ENCODE peak calls at places on chromosomes 7 and 10, in six cellular contexts. One of them, this sample, is unnamed.

GRCh38 chr10:110387983-110388681 is 83.4 kb upstream of the SMNDC1 start:
- DNase-seq in right lobe of liver: no peak
- DNase-seq in HFF-Myc: peak
- DNase-seq in CD8-positive, alpha-beta T cell: no peak
- DNase-seq in fibroblast of mammary gland: peak
- DNase-seq in AG04449: no peak
- DNase-seq in this sample: no peak

GRCh38 chr10:86872757-86873156 is 84.7 kb downstream of the MMRN2 start:
- DNase-seq in CD8-positive, alpha-beta T cell: no peak
- DNase-seq in fibroblast of mammary gland: peak
- DNase-seq in AG04449: no peak
- DNase-seq in right lobe of liver: no peak
- DNase-seq in HFF-Myc: no peak
- DNase-seq in this sample: peak

GRCh38 chr10:84375011-84375410 is 46.6 kb downstream of the CCSER2 start:
- DNase-seq in fibroblast of mammary gland: peak
- DNase-seq in AG04449: peak
- DNase-seq in right lobe of liver: no peak
- DNase-seq in CD8-positive, alpha-beta T cell: peak
- DNase-seq in HFF-Myc: peak
- DNase-seq in this sample: peak

GRCh38 chr7:114141415-114141814 is 222.6 kb upstream of the PPP1R3A start:
- DNase-seq in HFF-Myc: peak
- DNase-seq in fibroblast of mammary gland: peak
- DNase-seq in AG04449: no peak
- DNase-seq in CD8-positive, alpha-beta T cell: no peak
- DNase-seq in right lobe of liver: no peak
- DNase-seq in this sample: no peak

GRCh38 chr7:116232920-116233319 is 22.6 kb downstream of the TES start:
- DNase-seq in AG04449: no peak
- DNase-seq in fibroblast of mammary gland: peak
- DNase-seq in CD8-positive, alpha-beta T cell: no peak
- DNase-seq in HFF-Myc: no peak
- DNase-seq in right lobe of liver: no peak
- DNase-seq in this sample: no peak

GRCh38 chr7:8564296-8564695 is 130.9 kb downstream of the NXPH1 start:
- DNase-seq in fibroblast of mammary gland: no peak
- DNase-seq in CD8-positive, alpha-beta T cell: no peak
- DNase-seq in AG04449: no peak
- DNase-seq in HFF-Myc: no peak
- DNase-seq in right lobe of liver: no peak
- DNase-seq in this sample: no peak

GRCh38 chr10:43286076-43286805 is 19.4 kb upstream of the RASGEF1A start:
- DNase-seq in CD8-positive, alpha-beta T cell: no peak
- DNase-seq in fibroblast of mammary gland: no peak
- DNase-seq in right lobe of liver: no peak
- DNase-seq in AG04449: no peak
- DNase-seq in HFF-Myc: no peak
- DNase-seq in this sample: no peak

GRCh38 chr10:79274279-79275104 is 72.8 kb upstream of the PPIF start:
- DNase-seq in fibroblast of mammary gland: peak
- DNase-seq in AG04449: no peak
- DNase-seq in CD8-positive, alpha-beta T cell: no peak
- DNase-seq in right lobe of liver: no peak
- DNase-seq in HFF-Myc: no peak
- DNase-seq in this sample: peak

GRCh38 chr7:80876894-80877414 is 41.9 kb downstream of the SEMA3C start:
- DNase-seq in fibroblast of mammary gland: peak
- DNase-seq in right lobe of liver: no peak
- DNase-seq in AG04449: no peak
- DNase-seq in CD8-positive, alpha-beta T cell: no peak
- DNase-seq in HFF-Myc: no peak
- DNase-seq in this sample: peak

GRCh38 chr10:119135517-119135890 is 30.0 kb downstream of the SFXN4 start:
- DNase-seq in CD8-positive, alpha-beta T cell: no peak
- DNase-seq in right lobe of liver: no peak
- DNase-seq in fibroblast of mammary gland: peak
- DNase-seq in AG04449: no peak
- DNase-seq in HFF-Myc: no peak
- DNase-seq in this sample: peak

GRCh38 chr10:11434323-11434722 is 177.1 kb downstream of the USP6NL start:
- DNase-seq in HFF-Myc: no peak
- DNase-seq in fibroblast of mammary gland: no peak
- DNase-seq in right lobe of liver: no peak
- DNase-seq in AG04449: no peak
- DNase-seq in CD8-positive, alpha-beta T cell: no peak
- DNase-seq in this sample: no peak

GRCh38 chr10:84541289-84541637 is 212.9 kb downstream of the CCSER2 start:
- DNase-seq in fibroblast of mammary gland: no peak
- DNase-seq in AG04449: no peak
- DNase-seq in HFF-Myc: no peak
- DNase-seq in right lobe of liver: no peak
- DNase-seq in CD8-positive, alpha-beta T cell: no peak
- DNase-seq in this sample: no peak

GRCh38 chr10:125035136-125035535 is 93.2 kb downstream of the ZRANB1 start:
- DNase-seq in CD8-positive, alpha-beta T cell: no peak
- DNase-seq in right lobe of liver: no peak
- DNase-seq in fibroblast of mammary gland: peak
- DNase-seq in HFF-Myc: peak
- DNase-seq in AG04449: peak
- DNase-seq in this sample: peak

GRCh38 chr10:120490288-120490687 is 33.3 kb downstream of the PLPP4 start:
- DNase-seq in right lobe of liver: no peak
- DNase-seq in fibroblast of mammary gland: no peak
- DNase-seq in AG04449: no peak
- DNase-seq in HFF-Myc: no peak
- DNase-seq in CD8-positive, alpha-beta T cell: no peak
- DNase-seq in this sample: no peak

GRCh38 chr10:120493411-120494312 is 36.6 kb downstream of the PLPP4 start:
- DNase-seq in fibroblast of mammary gland: no peak
- DNase-seq in right lobe of liver: no peak
- DNase-seq in CD8-positive, alpha-beta T cell: no peak
- DNase-seq in AG04449: no peak
- DNase-seq in HFF-Myc: no peak
- DNase-seq in this sample: no peak

GRCh38 chr10:120492366-120492765 is 35.3 kb downstream of the PLPP4 start:
- DNase-seq in right lobe of liver: no peak
- DNase-seq in fibroblast of mammary gland: no peak
- DNase-seq in HFF-Myc: no peak
- DNase-seq in CD8-positive, alpha-beta T cell: no peak
- DNase-seq in AG04449: no peak
- DNase-seq in this sample: peak

GRCh38 chr10:120494313-120494710 is 37.3 kb downstream of the PLPP4 start:
- DNase-seq in HFF-Myc: no peak
- DNase-seq in CD8-positive, alpha-beta T cell: no peak
- DNase-seq in fibroblast of mammary gland: no peak
- DNase-seq in AG04449: no peak
- DNase-seq in right lobe of liver: no peak
- DNase-seq in this sample: no peak

GRCh38 chr10:120495226-120495625 is 38.2 kb downstream of the PLPP4 start:
- DNase-seq in HFF-Myc: no peak
- DNase-seq in CD8-positive, alpha-beta T cell: no peak
- DNase-seq in fibroblast of mammary gland: no peak
- DNase-seq in AG04449: no peak
- DNase-seq in right lobe of liver: no peak
- DNase-seq in this sample: peak
- TF ChIP-seq CTCF in HFF-Myc: no peak
- TF ChIP-seq CTCF in CD8-positive, alpha-beta T cell: no peak
- TF ChIP-seq CTCF in fibroblast of mammary gland: no peak
- TF ChIP-seq CTCF in AG04449: no peak
- TF ChIP-seq CTCF in right lobe of liver: no peak
- TF ChIP-seq CTCF in this sample: no peak

GRCh38 chr7:50300336-50300735 is 4.2 kb upstream of the IKZF1 start:
- DNase-seq in HFF-Myc: no peak
- DNase-seq in AG04449: no peak
- DNase-seq in fibroblast of mammary gland: no peak
- DNase-seq in right lobe of liver: no peak
- DNase-seq in CD8-positive, alpha-beta T cell: no peak
- DNase-seq in this sample: no peak
- H3K4me3 ChIP-seq in HFF-Myc: no peak
- H3K4me3 ChIP-seq in AG04449: no peak
- H3K4me3 ChIP-seq in fibroblast of mammary gland: no peak
- H3K4me3 ChIP-seq in right lobe of liver: no peak
- H3K4me3 ChIP-seq in CD8-positive, alpha-beta T cell: no peak
- H3K4me3 ChIP-seq in this sample: no peak

GRCh38 chr10:69855346-69856163 is 53.8 kb downstream of the COL13A1 start:
- DNase-seq in HFF-Myc: no peak
- DNase-seq in CD8-positive, alpha-beta T cell: no peak
- DNase-seq in AG04449: no peak
- DNase-seq in right lobe of liver: no peak
- DNase-seq in fibroblast of mammary gland: no peak
- DNase-seq in this sample: no peak

GRCh38 chr10:69860290-69860689 is 58.6 kb downstream of the COL13A1 start:
- DNase-seq in CD8-positive, alpha-beta T cell: no peak
- DNase-seq in HFF-Myc: no peak
- DNase-seq in AG04449: no peak
- DNase-seq in fibroblast of mammary gland: no peak
- DNase-seq in right lobe of liver: no peak
- DNase-seq in this sample: no peak

GRCh38 chr10:69854685-69855345 is 53.1 kb downstream of the COL13A1 start:
- DNase-seq in fibroblast of mammary gland: no peak
- DNase-seq in right lobe of liver: no peak
- DNase-seq in AG04449: no peak
- DNase-seq in CD8-positive, alpha-beta T cell: no peak
- DNase-seq in HFF-Myc: no peak
- DNase-seq in this sample: no peak

GRCh38 chr10:69858201-69858600 is 56.5 kb downstream of the COL13A1 start:
- DNase-seq in HFF-Myc: no peak
- DNase-seq in right lobe of liver: no peak
- DNase-seq in fibroblast of mammary gland: no peak
- DNase-seq in CD8-positive, alpha-beta T cell: no peak
- DNase-seq in AG04449: no peak
- DNase-seq in this sample: no peak

GRCh38 chr10:69856601-69857166 is 55.0 kb downstream of the COL13A1 start:
- DNase-seq in fibroblast of mammary gland: peak
- DNase-seq in HFF-Myc: no peak
- DNase-seq in CD8-positive, alpha-beta T cell: no peak
- DNase-seq in AG04449: no peak
- DNase-seq in right lobe of liver: no peak
- DNase-seq in this sample: no peak
- TF ChIP-seq CTCF in fibroblast of mammary gland: no peak
- TF ChIP-seq CTCF in HFF-Myc: no peak
- TF ChIP-seq CTCF in CD8-positive, alpha-beta T cell: no peak
- TF ChIP-seq CTCF in AG04449: no peak
- TF ChIP-seq CTCF in right lobe of liver: no peak
- TF ChIP-seq CTCF in this sample: no peak

GRCh38 chr7:43790834-43791233 is 32.4 kb downstream of the BLVRA start:
- DNase-seq in AG04449: no peak
- DNase-seq in CD8-positive, alpha-beta T cell: no peak
- DNase-seq in right lobe of liver: no peak
- DNase-seq in fibroblast of mammary gland: no peak
- DNase-seq in HFF-Myc: no peak
- DNase-seq in this sample: no peak
- H3K4me3 ChIP-seq in AG04449: no peak
- H3K4me3 ChIP-seq in CD8-positive, alpha-beta T cell: no peak
- H3K4me3 ChIP-seq in right lobe of liver: no peak
- H3K4me3 ChIP-seq in fibroblast of mammary gland: no peak
- H3K4me3 ChIP-seq in HFF-Myc: no peak
- H3K4me3 ChIP-seq in this sample: no peak

GRCh38 chr7:33905389-33906032 is at the start of gene BMPER:
- DNase-seq in fibroblast of mammary gland: peak
- DNase-seq in right lobe of liver: peak
- DNase-seq in AG04449: no peak
- DNase-seq in HFF-Myc: no peak
- DNase-seq in CD8-positive, alpha-beta T cell: no peak
- DNase-seq in this sample: peak
- TF ChIP-seq CTCF in fibroblast of mammary gland: no peak
- TF ChIP-seq CTCF in right lobe of liver: no peak
- TF ChIP-seq CTCF in AG04449: no peak
- TF ChIP-seq CTCF in HFF-Myc: peak
- TF ChIP-seq CTCF in CD8-positive, alpha-beta T cell: no peak
- TF ChIP-seq CTCF in this sample: no peak

GRCh38 chr10:112559328-112559727 is 112.3 kb downstream of the VTI1A start:
- DNase-seq in HFF-Myc: no peak
- DNase-seq in fibroblast of mammary gland: no peak
- DNase-seq in AG04449: no peak
- DNase-seq in right lobe of liver: no peak
- DNase-seq in CD8-positive, alpha-beta T cell: no peak
- DNase-seq in this sample: no peak

GRCh38 chr10:112564337-112564736 is 117.3 kb downstream of the VTI1A start:
- DNase-seq in CD8-positive, alpha-beta T cell: no peak
- DNase-seq in HFF-Myc: no peak
- DNase-seq in AG04449: no peak
- DNase-seq in right lobe of liver: no peak
- DNase-seq in fibroblast of mammary gland: no peak
- DNase-seq in this sample: no peak

GRCh38 chr10:112565434-112566053 is 118.5 kb downstream of the VTI1A start:
- DNase-seq in fibroblast of mammary gland: peak
- DNase-seq in CD8-positive, alpha-beta T cell: no peak
- DNase-seq in AG04449: no peak
- DNase-seq in HFF-Myc: peak
- DNase-seq in right lobe of liver: no peak
- DNase-seq in this sample: peak

GRCh38 chr10:112562122-112562521 is 115.1 kb downstream of the VTI1A start:
- DNase-seq in CD8-positive, alpha-beta T cell: no peak
- DNase-seq in fibroblast of mammary gland: no peak
- DNase-seq in AG04449: no peak
- DNase-seq in right lobe of liver: no peak
- DNase-seq in HFF-Myc: no peak
- DNase-seq in this sample: no peak

GRCh38 chr10:112562803-112563663 is 116.0 kb downstream of the VTI1A start:
- DNase-seq in AG04449: no peak
- DNase-seq in CD8-positive, alpha-beta T cell: no peak
- DNase-seq in fibroblast of mammary gland: no peak
- DNase-seq in right lobe of liver: no peak
- DNase-seq in HFF-Myc: no peak
- DNase-seq in this sample: no peak
- H3K4me3 ChIP-seq in AG04449: no peak
- H3K4me3 ChIP-seq in CD8-positive, alpha-beta T cell: no peak
- H3K4me3 ChIP-seq in fibroblast of mammary gland: no peak
- H3K4me3 ChIP-seq in right lobe of liver: no peak
- H3K4me3 ChIP-seq in HFF-Myc: no peak
- H3K4me3 ChIP-seq in this sample: no peak

GRCh38 chr10:44990302-44990655 is 10.4 kb upstream of the ZNF22 start:
- DNase-seq in fibroblast of mammary gland: no peak
- DNase-seq in CD8-positive, alpha-beta T cell: no peak
- DNase-seq in right lobe of liver: no peak
- DNase-seq in AG04449: no peak
- DNase-seq in HFF-Myc: no peak
- DNase-seq in this sample: no peak
- TF ChIP-seq CTCF in fibroblast of mammary gland: no peak
- TF ChIP-seq CTCF in CD8-positive, alpha-beta T cell: no peak
- TF ChIP-seq CTCF in right lobe of liver: peak
- TF ChIP-seq CTCF in AG04449: peak
- TF ChIP-seq CTCF in HFF-Myc: peak
- TF ChIP-seq CTCF in this sample: peak

This sample was measured in fibroblast of villous mesenchyme.